ENCODE peak calls at places on chromosomes 11 and 22, in eight cellular contexts. D is chondrocyte; I is NCI-H1105 treated with DMSO at 0.1 percent for 48 hours; R is NCI-H460; P is DMS153; K is nucleus accumbens; Z is stimulated activated CD4-positive, alpha-beta T cell treated with anti-CD3 and anti-CD28 coated beads, TNF-alpha, amount 100 ng/mL, for 4 hours; A is thoracic aorta. U is an unnamed sample.

GRCh38 chr22:38953577-38954413 is 3.6 kb upstream of the APOBEC3A start:
- DNase-seq in D (no peak), I (no peak), R (no peak), P (no peak), K (no peak), Z (peak; percentile 30), A (no peak), U (no peak)

GRCh38 chr22:38745676-38746460 is 9.9 kb downstream of the SUN2 start:
- DNase-seq in D (no peak), I (peak; percentile 62), R (no peak), P (peak; percentile 86), K (no peak), Z (no peak), A (no peak), U (no peak)

GRCh38 chr22:24060375-24060788 is 49.3 kb downstream of the CABIN1 start:
- DNase-seq in D (no peak), I (no peak), R (no peak), P (peak; percentile 64), K (no peak), Z (no peak), A (peak; percentile 45), U (peak; percentile 97)

GRCh38 chr22:32106930-32107329 is 52.2 kb downstream of the C22orf42 start:
- DNase-seq in D (no peak), I (no peak), R (peak; percentile 9), P (no peak), K (no peak), Z (no peak), A (no peak), U (no peak)

GRCh38 chr22:27133951-27134664 is 476.7 kb downstream of the MIAT start:
- DNase-seq in D (no peak), I (no peak), R (peak; percentile 88), P (no peak), K (no peak), Z (no peak), A (no peak), U (peak; percentile 59)

GRCh38 chr22:19824197-19825015 is 30.3 kb downstream of the GNB1L start:
- DNase-seq in D (peak; percentile 81), I (no peak), R (no peak), P (no peak), K (no peak), Z (no peak), A (no peak), U (no peak)

GRCh38 chr22:40953446-40953845 is 2.3 kb downstream of the RBX1 start:
- DNase-seq in D (no peak), I (no peak), R (no peak), P (no peak), K (no peak), Z (no peak), A (no peak), U (no peak)

GRCh38 chr11:25891960-25892359 is 440.0 kb upstream of the ANO3 start:
- DNase-seq in D (no peak), I (no peak), R (no peak), P (no peak), K (no peak), Z (no peak), A (no peak), U (no peak)

GRCh38 chr11:48031602-48032001 is 51.2 kb downstream of the PTPRJ start:
- DNase-seq in D (no peak), I (no peak), R (no peak), P (no peak), K (no peak), Z (no peak), A (no peak), U (no peak)